ENCODE peak calls at places on chromosomes 4 and X, in six cellular contexts. N, L, Z, C, Y and T are unnamed samples. For H3K27me3, the result is how much of the 10 kb centered on the place peaks cover.

GRCh38 chrX:149877636-149878035 is 3.3 kb upstream of the MAGEA8 start:
- DNase-seq in N (no peak), C (peak), L (peak), Z (no peak), Y (no peak), T (no peak)

GRCh38 chr4:24856586-24856985 is 56.3 kb downstream of the CCDC149 start:
- DNase-seq in Z (no peak), Y (peak), N (no peak), C (peak), L (peak), T (peak)

GRCh38 chr4:106010761-106011160 is 115.5 kb downstream of the NPNT start:
- DNase-seq in Z (no peak), Y (no peak), C (no peak), L (no peak), N (no peak), T (no peak)

GRCh38 chr4:25245181-25245580 is 11.3 kb downstream of the PI4K2B start:
- DNase-seq in Z (no peak), L (no peak), Y (no peak), N (no peak), C (no peak), T (no peak)

GRCh38 chr4:3009422-3009821 is 46.1 kb downstream of the GRK4 start:
- DNase-seq in Y (no peak), Z (no peak), N (peak), C (no peak), L (peak), T (peak)

GRCh38 chr4:16794816-16795445 is 103.5 kb downstream of the LDB2 start:
- DNase-seq in N (peak), Z (peak), C (peak), L (peak), Y (no peak), T (no peak)

GRCh38 chr4:64271601-64272081 is 137.6 kb downstream of the TECRL start:
- DNase-seq in Y (no peak), Z (no peak), L (peak), C (no peak), N (no peak), T (no peak)

GRCh38 chr4:6749340-6750171 is 33.0 kb upstream of the KIAA0232 start:
- DNase-seq in N (peak), L (peak), Y (no peak), Z (peak), C (peak), T (no peak)

GRCh38 chr4:156298230-156298629 is 344.6 kb upstream of the CTSO start:
- DNase-seq in Z (no peak), N (no peak), Y (peak), L (peak), C (peak), T (no peak)

GRCh38 chr4:144782345-144782744 is 136.4 kb downstream of the HHIP start:
- DNase-seq in C (no peak), L (peak), Y (no peak), N (no peak), Z (no peak), T (no peak)

GRCh38 chrX:150429577-150429976 is 66.5 kb downstream of the MAMLD1 start:
- DNase-seq in C (peak), L (peak), Y (peak), N (no peak), Z (no peak), T (no peak)

GRCh38 chrX:41824551-41824950 is 98.8 kb downstream of the CASK start:
- DNase-seq in Z (no peak), Y (no peak), L (peak), C (peak), N (no peak), T (no peak)

GRCh38 chr4:80423553-80424224 is 88.2 kb downstream of the CFAP299 start:
- DNase-seq in N (peak), Z (no peak), C (no peak), Y (no peak), L (no peak), T (no peak)

GRCh38 chr4:47031011-47031678 is at the start of gene GABRB1:
- DNase-seq in N (no peak), L (peak), Z (no peak), Y (peak), C (peak), T (peak)

GRCh38 chr4:47032405-47033106 is 1.2 kb downstream of the GABRB1 start:
- DNase-seq in Y (peak), Z (no peak), C (peak), L (peak), N (peak), T (peak)

DNA sequence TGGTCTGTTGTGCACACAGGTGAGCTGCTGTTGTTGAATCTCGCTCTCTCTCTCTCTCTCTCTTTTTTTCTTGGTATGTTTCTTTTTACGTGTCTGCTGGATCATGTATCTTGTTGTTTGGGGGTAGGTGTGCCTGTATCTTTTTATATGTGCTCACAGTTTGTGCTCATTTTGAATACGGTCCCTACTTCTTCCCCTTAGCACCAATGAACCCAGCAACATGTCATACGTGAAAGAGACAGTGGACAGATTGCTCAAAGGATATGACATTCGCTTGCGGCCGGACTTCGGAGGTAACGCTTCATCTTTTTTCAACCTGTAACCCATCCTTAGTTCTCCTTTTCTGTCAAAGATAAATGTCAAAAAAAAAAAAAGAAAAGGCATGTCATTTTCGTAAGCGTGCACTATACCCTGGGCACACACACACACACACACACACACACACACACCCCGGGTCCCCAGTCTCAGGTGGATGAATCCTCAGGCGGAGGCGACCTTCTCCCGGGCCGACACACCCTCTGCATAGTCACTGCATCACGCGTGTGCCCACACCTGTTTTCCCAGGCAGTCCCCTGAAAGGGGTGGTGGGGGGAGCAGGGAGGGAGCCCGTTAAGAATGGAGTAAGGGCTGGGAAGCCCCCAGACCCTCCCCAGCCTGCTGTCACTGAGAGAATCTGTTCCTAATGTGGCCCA is 492 bp downstream of the GABRB1 start:
- DNase-seq in Z (no peak), N (no peak), L (no peak), Y (no peak), C (no peak), T (peak)
- H3K4me3 ChIP-seq in Z (peak), N (no peak), L (peak), Y (peak), C (peak), T (peak)

GRCh38 chr4:86531440-86531839 is 62.7 kb upstream of the PTPN13 start:
- DNase-seq in N (no peak), Y (no peak), C (no peak), L (no peak), Z (no peak), T (no peak)
- TF ChIP-seq CTCF in N (no peak), Y (no peak), C (no peak), L (no peak), Z (no peak), T (no peak)

GRCh38 chr4:173517781-173518371 is 12.2 kb downstream of the HAND2 start:
- DNase-seq in C (no peak), N (no peak), Y (no peak), Z (no peak), L (no peak), T (no peak)
- H3K27me3 ChIP-seq in C (half or more), N (under half), Y (half or more), Z (under half), L (half or more), T (under half)

GRCh38 chrX:13923289-13923688 is 106.4 kb upstream of the GPM6B start:
- DNase-seq in Z (no peak), N (no peak), C (no peak), Y (no peak), L (no peak), T (no peak)

GRCh38 chrX:13927175-13927574 is 102.5 kb downstream of the GEMIN8 start:
- DNase-seq in C (no peak), N (no peak), L (no peak), Y (no peak), Z (no peak), T (no peak)

DNA sequence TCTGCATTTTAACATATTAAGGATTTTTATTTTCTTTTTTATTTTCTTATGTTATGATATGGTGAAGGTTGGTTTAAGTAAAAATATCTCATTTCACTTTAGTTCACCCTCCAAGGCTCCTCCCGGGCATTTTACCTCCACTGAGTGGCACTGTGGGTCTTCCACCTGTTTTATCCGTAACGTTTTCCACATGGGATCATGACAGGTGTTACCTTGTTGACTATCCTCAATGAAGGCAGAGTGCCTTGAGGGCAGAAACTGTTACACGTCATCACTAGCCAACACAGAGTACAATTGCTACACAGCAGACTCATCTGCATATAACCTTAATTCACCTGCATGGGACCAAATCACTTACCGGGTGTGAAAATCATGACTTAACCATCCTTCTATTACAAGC is 105.8 kb downstream of the GEMIN8 start:
- DNase-seq in L (no peak), Z (no peak), N (no peak), C (no peak), Y (no peak), T (no peak)
- H3K4me3 ChIP-seq in L (no peak), Z (no peak), N (no peak), C (no peak), Y (no peak), T (no peak)

GRCh38 chr4:176538217-176538925 is 218.6 kb downstream of the SPCS3 start:
- DNase-seq in C (peak), Z (no peak), L (peak), N (no peak), Y (peak), T (no peak)
- TF ChIP-seq CTCF in C (no peak), Z (no peak), L (no peak), N (no peak), Y (no peak), T (no peak)

DNA sequence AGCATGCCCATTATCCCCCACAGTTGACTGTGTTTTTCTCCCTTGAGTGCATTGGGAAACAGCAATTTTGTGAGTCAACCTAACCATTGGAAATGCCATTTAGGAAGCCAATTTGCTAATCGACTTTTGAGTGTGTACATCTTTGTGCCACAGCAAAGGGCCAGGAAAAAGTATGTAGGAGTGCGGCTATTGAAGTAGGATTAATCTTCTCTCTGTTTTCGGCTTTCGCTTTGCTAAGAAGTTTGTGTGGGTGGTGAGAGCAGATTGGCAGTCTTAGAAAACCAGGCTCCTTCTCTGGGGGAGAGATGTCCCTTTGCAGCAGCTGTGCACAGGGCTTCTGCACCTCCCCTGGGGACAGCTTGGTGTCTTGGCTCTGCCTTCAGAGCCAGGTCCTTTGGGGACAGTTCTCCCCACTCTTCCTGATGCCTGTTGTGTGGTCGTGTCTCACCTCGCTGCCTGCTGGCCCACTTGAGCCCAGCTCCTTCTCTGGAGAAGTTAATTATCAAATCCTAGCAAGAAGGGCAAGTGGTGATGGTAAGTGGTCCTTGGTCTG is 74.5 kb downstream of the GEMIN8 start:
- DNase-seq in N (no peak), L (no peak), Y (no peak), C (no peak), Z (no peak), T (no peak)
- H3K27me3 ChIP-seq in N (under half), L (under half), Y (under half), C (under half), Z (under half), T (under half)

GRCh38 chrX:39688576-39689373 is 409.0 kb downstream of the BCOR start:
- DNase-seq in Y (no peak), C (no peak), N (peak), L (no peak), Z (peak), T (no peak)
- H3K4me3 ChIP-seq in Y (peak), C (peak), N (peak), L (peak), Z (peak), T (peak)

DNA sequence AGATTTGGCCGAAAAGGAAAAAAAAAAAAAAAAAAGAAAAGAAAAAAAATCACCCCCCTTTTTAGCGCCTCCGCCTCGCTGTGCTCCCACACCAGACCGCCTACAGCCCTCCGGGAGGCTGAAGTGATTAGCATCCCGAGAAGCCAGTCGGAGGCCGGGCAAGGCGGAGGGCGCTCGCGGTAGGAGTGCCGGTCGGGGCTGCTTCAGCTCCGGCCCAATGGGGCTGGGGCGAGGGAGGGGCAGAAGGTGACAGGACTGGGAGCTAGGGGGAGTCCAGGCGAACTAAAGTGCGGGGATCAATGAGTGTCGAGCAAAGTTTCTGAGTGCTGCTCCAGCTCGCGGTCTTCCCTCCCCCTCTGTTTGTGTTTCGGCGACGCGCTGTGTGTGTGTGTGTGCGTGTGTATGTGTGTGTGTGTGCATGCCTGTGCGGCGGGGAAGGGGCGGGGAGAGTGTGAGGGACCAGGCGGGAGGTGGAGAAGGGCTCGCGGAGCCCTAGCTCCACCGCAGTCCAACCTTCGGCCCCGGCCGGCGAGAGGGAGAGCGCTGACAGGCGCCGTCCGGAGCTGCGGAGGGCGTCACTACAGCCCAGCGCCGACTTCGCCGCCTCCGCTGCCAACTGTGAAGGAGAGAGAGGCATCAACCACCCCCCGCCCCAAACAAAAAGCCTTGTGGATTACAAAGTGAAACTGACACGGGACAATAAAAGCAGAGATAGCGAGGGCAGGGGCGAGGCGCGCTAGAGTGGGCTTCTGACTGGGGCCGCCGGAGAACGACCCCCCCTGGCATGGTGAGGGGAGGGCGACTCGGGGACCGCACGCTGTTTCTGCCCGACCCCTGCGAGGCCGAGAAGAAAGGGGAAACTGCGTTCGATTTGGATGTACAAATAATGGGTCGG is at the start of gene FAT4:
- DNase-seq in N (peak), L (peak), Z (peak), Y (peak), C (peak), T (peak)
- TF ChIP-seq CTCF in N (no peak), L (no peak), Z (no peak), Y (peak), C (peak), T (no peak)

GRCh38 chr4:821631-822030 is 4.3 kb downstream of the CPLX1 start:
- DNase-seq in Z (no peak), Y (no peak), C (no peak), N (no peak), L (no peak), T (no peak)
- H3K27me3 ChIP-seq in Z (under half), Y (half or more), C (under half), N (half or more), L (under half), T (under half)